ENCODE peak calls at places on chromosomes 2 and 18, in five cellular contexts. U, Z, Y, D and M are unnamed samples.

GRCh38 chr18:76351961-76352581 is 143.0 kb downstream of the ZNF516 start:
- DNase-seq in Z (no peak), U (peak; percentile 93), D (peak; percentile 91), Y (peak; percentile 80), M (no peak)

GRCh38 chr2:9951522-9952285 is at the start of gene GRHL1:
- DNase-seq in D (peak; percentile 98), Y (peak; percentile 85), U (peak; percentile 88), Z (peak; percentile 74), M (peak; percentile 85)

GRCh38 chr2:16093639-16094447 is 153.5 kb downstream of the MYCN start:
- DNase-seq in U (no peak), Z (no peak), D (no peak), Y (peak; percentile 60), M (no peak)

GRCh38 chr2:170739048-170739447 is 23.9 kb downstream of the SP5 start:
- DNase-seq in U (peak; percentile 93), Y (peak; percentile 54), Z (peak; percentile 57), D (peak; percentile 95), M (peak; percentile 40)

GRCh38 chr2:111116843-111117665 is 3.7 kb upstream of the BCL2L11 start:
- DNase-seq in Y (peak; percentile 82), Z (peak; percentile 75), D (peak; percentile 81), U (peak; percentile 79), M (no peak)

GRCh38 chr2:197804758-197805597 is 585 bp downstream of the PLCL1 start:
- DNase-seq in Z (no peak), U (peak; percentile 14), D (peak; percentile 64), Y (no peak), M (no peak)

GRCh38 chr2:27042985-27043634 is 8.4 kb upstream of the AGBL5 start:
- DNase-seq in Y (no peak), U (peak; percentile 37), Z (no peak), D (peak; percentile 46), M (no peak)

GRCh38 chr2:97996679-97997078 is 931 bp upstream of the TMEM131 start:
- DNase-seq in Y (no peak), D (no peak), U (no peak), Z (no peak), M (no peak)

GRCh38 chr18:47120428-47120827 is 29.9 kb downstream of the HDHD2 start:
- DNase-seq in D (no peak), Z (no peak), Y (no peak), U (no peak), M (no peak)

GRCh38 chr2:186771395-186771794 is 77.5 kb downstream of the FAM171B start:
- DNase-seq in Y (no peak), Z (no peak), D (no peak), U (no peak), M (peak; percentile 53)

GRCh38 chr2:121358291-121358690 is 73.3 kb upstream of the TFCP2L1 start:
- DNase-seq in D (no peak), Y (no peak), U (no peak), Z (no peak), M (no peak)

GRCh38 chr2:134289225-134289624 is 35.4 kb downstream of the MGAT5 start:
- DNase-seq in U (no peak), Z (no peak), D (no peak), Y (no peak), M (no peak)

GRCh38 chr2:1498176-1498575 is 84.9 kb downstream of the TPO start:
- DNase-seq in Y (no peak), Z (no peak), D (no peak), U (no peak), M (no peak)

GRCh38 chr18:55997156-55997561 is 409.2 kb upstream of the TCF4 start:
- DNase-seq in Y (no peak), U (no peak), D (peak; percentile 15), Z (no peak), M (no peak)

GRCh38 chr2:154855113-154855512 is 156.6 kb downstream of the KCNJ3 start:
- DNase-seq in U (no peak), D (no peak), Z (no peak), Y (no peak), M (no peak)

GRCh38 chr2:120465701-120465988 is 119.7 kb downstream of the INHBB start:
- DNase-seq in Z (no peak), Y (no peak), D (no peak), U (no peak), M (no peak)

GRCh38 chr18:24726727-24727539 is 266.5 kb downstream of the HRH4 start:
- DNase-seq in Y (peak; percentile 45), D (peak; percentile 79), U (peak; percentile 90), Z (peak; percentile 69), M (peak; percentile 37)

GRCh38 chr2:30236591-30237245 is 5.4 kb downstream of the LBH start:
- DNase-seq in Y (no peak), D (no peak), Z (no peak), U (no peak), M (no peak)
- H3K27ac ChIP-seq in Y (no peak overlapping the region), D (peak overlapping the region; percentile 81), Z (no peak overlapping the region), U (peak overlapping the region; percentile 59), M (no peak overlapping the region)

GRCh38 chr2:161238559-161239415 is 69.4 kb upstream of the PSMD14 start:
- DNase-seq in U (peak; percentile 39), D (peak; percentile 73), Y (no peak), Z (no peak), M (no peak)
- TF ChIP-seq EZH2 in U (no peak), D (no peak), Y (no peak), Z (no peak), M (no peak)

GRCh38 chr2:7424481-7424880 is 507.3 kb downstream of the RNF144A start:
- DNase-seq in Z (no peak), U (no peak), D (no peak), Y (no peak), M (no peak)

GRCh38 chr2:7430421-7430868 is 513.2 kb downstream of the RNF144A start:
- DNase-seq in D (no peak), Z (no peak), Y (no peak), U (no peak), M (no peak)

GRCh38 chr2:7428444-7429204 is 511.4 kb downstream of the RNF144A start:
- DNase-seq in U (no peak), Z (no peak), Y (no peak), D (no peak), M (no peak)

GRCh38 chr2:7429733-7430132 is 512.5 kb downstream of the RNF144A start:
- DNase-seq in Y (no peak), Z (no peak), U (no peak), D (peak; percentile 22), M (no peak)

GRCh38 chr2:7427293-7428060 is 510.3 kb downstream of the RNF144A start:
- DNase-seq in Z (peak; percentile 38), U (peak; percentile 72), D (peak; percentile 89), Y (peak; percentile 53), M (no peak)
- H3K27ac ChIP-seq in Z (no peak overlapping the region), U (no peak overlapping the region), D (no peak overlapping the region), Y (no peak overlapping the region), M (no peak overlapping the region)

DNA sequence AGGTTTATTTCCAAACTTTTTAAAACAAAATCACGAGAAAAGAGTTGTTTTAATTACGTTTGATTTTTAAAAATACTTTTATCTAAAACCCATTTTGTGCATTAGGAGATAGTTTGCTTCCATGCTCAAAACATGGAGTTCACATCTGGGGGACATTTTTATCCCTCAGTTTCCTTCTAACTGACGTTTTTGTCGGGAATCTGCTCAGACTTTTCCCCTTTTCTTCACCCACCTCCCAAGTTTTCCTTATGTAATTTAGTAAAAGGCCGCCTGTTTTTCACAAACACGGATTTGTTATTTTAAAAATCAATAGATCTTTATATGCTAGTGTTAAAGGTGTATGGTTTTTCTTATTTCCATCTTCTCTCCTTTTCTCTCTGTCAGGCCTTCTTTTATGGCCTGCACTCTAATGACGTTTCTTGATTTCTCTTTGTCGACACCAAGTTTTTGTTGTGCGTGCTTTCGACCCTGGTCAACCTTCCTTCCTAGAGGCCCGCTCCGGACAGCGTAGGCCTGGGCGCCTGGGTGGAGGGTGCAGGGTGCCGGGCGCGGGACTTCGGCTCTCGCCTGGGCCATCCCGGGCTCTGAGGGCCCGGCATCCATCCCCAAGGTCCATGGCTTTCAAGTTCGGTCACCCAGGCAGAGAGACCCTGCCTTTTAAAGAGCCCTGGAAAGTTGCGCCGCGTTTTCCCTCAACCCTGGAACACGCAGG is 3.9 kb upstream of the SATB2 start:
- DNase-seq in U (no peak), Y (no peak), Z (no peak), D (no peak), M (no peak)
- TF ChIP-seq EZH2 in U (no peak), Y (no peak), Z (no peak), D (no peak), M (no peak)